ENCODE peak calls at places on chromosomes 1 and 21, in seven cellular contexts. L is astrocyte of the spinal cord, S is mammary epithelial cell, R is A549, Q is fibroblast of the aortic adventitia, M is BE2C, I is choroid plexus epithelial cell. C is an unnamed sample.

GRCh38 chr1:86521522-86521891 is 25.4 kb upstream of the CLCA4 start:
- DNase-seq in R (no peak), S (no peak), M (no peak), I (no peak), L (no peak), Q (no peak), C (no peak)

GRCh38 chr1:224529844-224530243 is 86.3 kb upstream of the CNIH3 start:
- DNase-seq in L (no peak), I (no peak), M (no peak), R (no peak), S (no peak), Q (no peak), C (no peak)

GRCh38 chr1:43564617-43565348 is 34.1 kb downstream of the PTPRF start:
- DNase-seq in S (no peak), M (no peak), L (no peak), I (peak; percentile 25), Q (no peak), R (no peak), C (no peak)

GRCh38 chr1:93722081-93723031 is 40.7 kb upstream of the BCAR3 start:
- DNase-seq in M (peak; percentile 32), L (no peak), Q (no peak), I (no peak), R (no peak), S (no peak), C (no peak)

GRCh38 chr1:222600274-222600673 is 10.5 kb upstream of the TAF1A start:
- DNase-seq in S (no peak), Q (peak; percentile 42), L (no peak), R (peak; percentile 12), I (no peak), M (no peak), C (no peak)

GRCh38 chr1:160767417-160768294 is 28.3 kb upstream of the LY9 start:
- DNase-seq in M (no peak), S (peak; percentile 87), I (no peak), L (no peak), Q (no peak), R (no peak), C (no peak)

GRCh38 chr1:19869929-19870328 is 12.3 kb upstream of the OTUD3 start:
- DNase-seq in L (no peak), S (no peak), R (no peak), M (no peak), Q (peak; percentile 77), I (peak; percentile 32), C (peak; percentile 52)

GRCh38 chr1:246907472-246907871 is 24.3 kb downstream of the AHCTF1 start:
- DNase-seq in M (peak; percentile 45), R (peak; percentile 51), Q (peak; percentile 79), S (peak; percentile 5), L (peak; percentile 62), I (peak; percentile 83), C (peak; percentile 81)

GRCh38 chr1:11571906-11572616 is 82.2 kb downstream of the FBXO2 start:
- DNase-seq in L (no peak), I (no peak), S (no peak), R (no peak), Q (no peak), M (peak; percentile 19), C (no peak)
- TF ChIP-seq CTCF in L (no peak), I (no peak), S (peak; percentile 32), R (no peak), Q (no peak), M (peak; percentile 27), C (no peak)

GRCh38 chr1:31870086-31870736 is 54.4 kb upstream of the SPOCD1 start:
- DNase-seq in L (no peak), R (no peak), Q (no peak), S (no peak), M (no peak), I (no peak), C (no peak)

GRCh38 chr1:31866450-31866801 is 50.6 kb upstream of the SPOCD1 start:
- DNase-seq in Q (no peak), M (no peak), L (no peak), S (no peak), R (no peak), I (no peak), C (no peak)

GRCh38 chr1:31867546-31867945 is 51.7 kb upstream of the SPOCD1 start:
- DNase-seq in R (no peak), I (no peak), Q (no peak), L (no peak), M (no peak), S (no peak), C (no peak)

GRCh38 chr1:31869473-31869872 is 53.7 kb upstream of the SPOCD1 start:
- DNase-seq in S (no peak), M (no peak), L (no peak), I (no peak), R (no peak), Q (no peak), C (no peak)

DNA sequence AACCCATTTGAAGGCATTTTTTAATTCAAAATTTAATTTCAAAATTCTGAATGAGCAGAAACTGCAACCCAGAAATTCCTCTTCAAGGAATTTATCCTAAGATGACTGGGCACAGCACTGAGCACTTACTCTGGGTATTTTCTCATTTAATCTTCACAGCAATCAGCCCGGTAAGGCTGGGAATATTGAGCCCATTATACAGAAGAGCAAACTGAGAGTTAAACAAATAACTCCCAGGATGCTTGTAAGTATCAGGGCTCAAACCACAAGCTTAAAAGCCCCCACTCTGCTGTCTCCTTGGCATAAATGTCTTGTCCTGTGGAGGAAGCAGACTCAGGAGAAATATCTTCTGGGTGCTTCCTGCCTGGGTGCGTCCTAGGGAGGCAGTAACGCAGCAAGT is 53.0 kb upstream of the SPOCD1 start:
- DNase-seq in I (no peak), R (no peak), S (no peak), M (no peak), L (no peak), Q (no peak), C (no peak)
- H3K4me3 ChIP-seq in I (no peak overlapping the region), R (no peak overlapping the region), S (no peak overlapping the region), M (no peak overlapping the region), L (no peak overlapping the region), Q (no peak overlapping the region), C (no peak overlapping the region)

DNA sequence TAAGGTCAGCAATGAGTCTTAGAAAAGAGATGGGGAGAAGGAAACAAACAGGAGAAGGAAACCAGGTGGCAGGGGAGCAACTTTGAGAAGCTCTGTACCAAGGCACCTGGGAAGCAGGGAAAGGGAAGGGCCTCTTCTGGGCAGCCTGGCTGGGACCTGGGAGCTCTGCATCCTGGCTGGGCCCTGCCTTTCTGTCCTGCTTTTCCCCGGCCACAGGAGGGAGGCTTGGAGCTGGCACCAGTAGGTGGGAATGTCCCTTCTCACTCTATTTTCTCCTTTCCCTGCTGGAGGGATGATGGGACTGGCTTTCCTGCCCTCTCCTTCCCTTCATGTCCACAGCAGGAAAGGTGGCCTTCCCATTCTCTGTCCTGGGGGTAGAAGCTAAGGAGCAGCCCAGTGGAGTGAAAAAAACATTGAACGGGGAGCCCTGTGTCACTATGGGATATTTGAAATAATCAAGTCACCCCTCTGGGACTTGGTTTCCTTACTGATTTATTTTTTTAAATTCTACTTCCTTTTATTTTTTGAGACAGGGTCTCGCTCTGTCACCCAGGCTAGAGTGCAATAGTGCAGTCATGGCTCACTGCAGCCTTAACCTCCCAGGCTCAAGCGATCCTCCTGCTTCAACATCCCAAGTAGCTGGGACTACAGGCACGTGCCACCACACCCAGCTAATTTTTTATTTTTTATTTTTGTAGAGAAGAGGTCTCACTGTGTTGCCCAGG is 5.1 kb upstream of the NES start:
- DNase-seq in R (no peak), M (no peak), Q (no peak), L (no peak), I (no peak), S (no peak), C (no peak)
- TF ChIP-seq CTCF in R (no peak), M (peak; percentile 27), Q (peak; percentile 13), L (peak; percentile 9), I (peak; percentile 2), S (peak; percentile 23), C (peak; percentile 17)

GRCh38 chr1:26159113-26160039 is 497 bp downstream of the FAM110D start:
- DNase-seq in M (no peak), Q (no peak), S (no peak), R (no peak), I (no peak), L (no peak), C (no peak)
- H3K4me3 ChIP-seq in M (no peak overlapping the region), Q (no peak overlapping the region), S (no peak overlapping the region), R (no peak overlapping the region), I (no peak overlapping the region), L (no peak overlapping the region), C (no peak overlapping the region)

GRCh38 chr21:16956824-16957223 is 556.0 kb upstream of the CXADR start:
- DNase-seq in L (no peak), Q (no peak), M (no peak), R (no peak), I (no peak), S (no peak), C (no peak)

GRCh38 chr21:16954787-16955186 is 558.1 kb upstream of the CXADR start:
- DNase-seq in I (no peak), Q (no peak), L (no peak), S (no peak), R (no peak), M (no peak), C (no peak)
- TF ChIP-seq CTCF in I (no peak), Q (no peak), L (no peak), S (no peak), R (no peak), M (no peak), C (no peak)

GRCh38 chr1:192801451-192801850 is 7.4 kb upstream of the RGS2 start:
- DNase-seq in L (no peak), I (no peak), Q (peak; percentile 33), S (no peak), M (no peak), R (no peak), C (peak; percentile 15)
- H3K4me3 ChIP-seq in L (no peak overlapping the region), I (no peak overlapping the region), Q (no peak overlapping the region), S (no peak overlapping the region), M (no peak overlapping the region), R (no peak overlapping the region), C (no peak overlapping the region)

DNA sequence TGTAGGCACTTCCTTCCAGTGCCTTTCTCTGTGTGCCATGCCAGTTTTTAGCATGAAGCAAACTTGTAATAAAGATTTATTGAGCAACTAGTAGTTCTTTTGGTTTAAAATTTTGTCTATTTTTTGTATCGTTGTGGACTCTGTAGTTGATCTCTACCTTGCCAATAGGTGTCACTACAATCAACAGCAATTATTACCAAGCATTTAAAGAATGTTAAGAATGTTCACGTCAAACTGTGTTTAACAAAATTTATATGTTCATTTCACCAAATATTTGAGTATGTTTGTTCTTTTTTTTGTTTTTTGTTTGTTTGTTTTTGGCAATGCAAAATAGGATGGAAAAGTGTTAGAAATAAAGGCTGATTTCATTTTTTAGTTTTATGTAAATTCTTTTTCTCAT is 208.1 kb downstream of the PATJ start:
- DNase-seq in R (peak; percentile 2), I (peak; percentile 58), S (no peak), L (no peak), M (no peak), Q (peak; percentile 16), C (no peak)
- TF ChIP-seq CTCF in R (peak; percentile 36), I (peak; percentile 49), S (peak; percentile 55), L (peak; percentile 28), M (peak; percentile 12), Q (no peak), C (no peak)